ENCODE peak calls at places on chromosomes 5 and 9, in five cellular contexts. T, B, Z, W and X are unnamed samples.

GRCh38 chr9:94085062-94085639 is 887 bp downstream of the PTPDC1 start:
- DNase-seq in B (no peak), T (no peak), W (no peak), Z (no peak), X (peak; percentile 47)

GRCh38 chr5:123344819-123345426 is 78.3 kb downstream of the CEP120 start:
- DNase-seq in Z (no peak), B (peak; percentile 9), W (peak; percentile 13), T (peak; percentile 24), X (no peak)

GRCh38 chr9:82558855-82559615 is 503.9 kb downstream of the RASEF start:
- DNase-seq in Z (no peak), W (no peak), T (no peak), B (peak; percentile 9), X (no peak)

GRCh38 chr9:5866685-5867084 is 24.0 kb upstream of the MLANA start:
- DNase-seq in B (no peak), Z (no peak), W (no peak), T (no peak), X (no peak)

GRCh38 chr9:118091221-118091620 is 387.0 kb downstream of the TLR4 start:
- DNase-seq in T (no peak), B (no peak), Z (no peak), W (no peak), X (no peak)

GRCh38 chr5:39513236-39513635 is 88.5 kb upstream of the DAB2 start:
- DNase-seq in T (no peak), B (no peak), W (no peak), Z (no peak), X (no peak)

GRCh38 chr5:134462761-134463160 is 51.1 kb upstream of the CDKN2AIPNL start:
- DNase-seq in B (no peak), Z (no peak), T (peak; percentile 10), W (no peak), X (no peak)

GRCh38 chr9:72292184-72292787 is 72.7 kb downstream of the ZFAND5 start:
- DNase-seq in Z (no peak), T (no peak), B (no peak), W (peak; percentile 46), X (no peak)

GRCh38 chr5:170633235-170634041 is 129.6 kb downstream of the KCNIP1 start:
- DNase-seq in W (no peak), T (peak; percentile 85), Z (peak; percentile 60), B (peak; percentile 24), X (no peak)

GRCh38 chr9:114680266-114681011 is 1.6 kb downstream of the TEX48 start:
- DNase-seq in W (no peak), Z (no peak), B (no peak), T (no peak), X (no peak)

GRCh38 chr9:109481747-109482325 is 16.3 kb downstream of the PTPN3 start:
- DNase-seq in B (no peak), T (no peak), W (no peak), Z (no peak), X (no peak)

GRCh38 chr5:176543428-176544182 is 5.5 kb upstream of the CDHR2 start:
- DNase-seq in T (peak; percentile 52), Z (peak; percentile 90), W (peak; percentile 88), B (peak; percentile 76), X (peak; percentile 70)

GRCh38 chr5:90709323-90710148 is 150.9 kb downstream of the ADGRV1 start:
- DNase-seq in B (peak; percentile 51), Z (no peak), W (peak; percentile 53), T (no peak), X (no peak)

GRCh38 chr5:58156977-58157701 is 302.7 kb downstream of the PLK2 start:
- DNase-seq in W (peak; percentile 39), B (peak; percentile 64), T (no peak), Z (no peak), X (no peak)

GRCh38 chr9:86765040-86765343 is 182.3 kb downstream of the GAS1 start:
- DNase-seq in Z (no peak), T (no peak), W (no peak), B (no peak), X (no peak)

GRCh38 chr9:130715270-130716077 is 21.9 kb downstream of the EXOSC2 start:
- DNase-seq in T (no peak), W (no peak), B (no peak), Z (no peak), X (no peak)

GRCh38 chr9:7172445-7173115 is 414.8 kb downstream of the KDM4C start:
- DNase-seq in B (no peak), W (no peak), T (no peak), Z (no peak), X (no peak)

GRCh38 chr5:99104538-99105132 is 175.8 kb upstream of the CHD1 start:
- DNase-seq in T (no peak), W (peak; percentile 29), B (no peak), Z (no peak), X (no peak)

GRCh38 chr9:136552117-136552685 is 6.4 kb upstream of the NOTCH1 start:
- DNase-seq in Z (no peak), W (peak; percentile 65), T (peak; percentile 64), B (peak; percentile 40), X (no peak)

GRCh38 chr5:40235471-40235870 is 444.2 kb upstream of the PTGER4 start:
- DNase-seq in B (no peak), T (no peak), W (no peak), Z (no peak), X (no peak)

GRCh38 chr9:79623799-79624721 is 52.3 kb downstream of the TLE4 start:
- DNase-seq in B (no peak), T (no peak), W (peak; percentile 70), Z (peak; percentile 66), X (no peak)
- H3K4me3 ChIP-seq in B (no peak overlapping the region), T (no peak overlapping the region), W (peak overlapping the region; percentile 39), Z (no peak overlapping the region), X (no peak overlapping the region)

DNA sequence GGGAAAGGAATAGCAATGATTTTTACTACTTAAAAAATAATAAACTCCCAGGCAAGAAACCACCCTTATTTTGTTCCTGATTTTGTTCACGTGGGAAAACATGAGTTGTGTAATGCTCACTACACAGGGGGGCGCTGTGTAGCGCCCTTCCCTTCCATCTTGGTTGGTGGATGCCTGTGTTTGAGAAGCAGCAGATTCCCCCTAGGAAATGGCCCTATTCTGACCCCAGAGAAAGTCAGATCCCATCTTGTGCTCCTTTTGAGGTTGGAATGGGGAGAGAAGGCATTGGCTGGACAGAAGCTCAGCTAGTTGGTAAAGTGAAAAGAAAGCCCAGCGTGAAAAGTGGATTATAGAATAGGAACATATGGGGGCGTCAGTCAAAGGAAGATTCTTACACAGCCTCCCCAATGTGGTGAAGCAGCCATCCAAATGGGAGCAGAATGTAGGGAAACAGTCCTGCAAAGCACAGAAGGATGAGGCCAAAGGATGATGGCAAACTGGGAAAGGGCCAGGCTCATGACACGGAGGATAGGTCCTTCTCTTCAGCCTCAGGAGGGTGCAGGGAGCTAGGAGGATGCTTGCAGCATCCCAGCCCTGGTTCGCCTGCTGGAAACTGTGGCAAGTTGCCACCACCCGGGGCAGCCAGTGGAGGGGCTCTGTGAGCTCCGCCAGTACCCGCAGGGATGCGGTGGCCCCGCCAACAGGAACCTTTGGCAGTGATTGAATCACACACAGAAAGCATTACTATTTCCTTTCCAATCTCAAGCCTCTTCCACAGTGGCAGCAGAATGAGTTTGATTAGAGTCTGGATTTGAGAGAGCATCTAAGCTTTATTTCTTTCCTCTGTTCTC is 314.2 kb upstream of the DAP start:
- DNase-seq in W (no peak), B (peak; percentile 48), Z (no peak), T (no peak), X (peak; percentile 56)
- TF ChIP-seq CTCF in W (peak; percentile 26), B (peak; percentile 82), Z (no peak), T (no peak), X (no peak)

DNA sequence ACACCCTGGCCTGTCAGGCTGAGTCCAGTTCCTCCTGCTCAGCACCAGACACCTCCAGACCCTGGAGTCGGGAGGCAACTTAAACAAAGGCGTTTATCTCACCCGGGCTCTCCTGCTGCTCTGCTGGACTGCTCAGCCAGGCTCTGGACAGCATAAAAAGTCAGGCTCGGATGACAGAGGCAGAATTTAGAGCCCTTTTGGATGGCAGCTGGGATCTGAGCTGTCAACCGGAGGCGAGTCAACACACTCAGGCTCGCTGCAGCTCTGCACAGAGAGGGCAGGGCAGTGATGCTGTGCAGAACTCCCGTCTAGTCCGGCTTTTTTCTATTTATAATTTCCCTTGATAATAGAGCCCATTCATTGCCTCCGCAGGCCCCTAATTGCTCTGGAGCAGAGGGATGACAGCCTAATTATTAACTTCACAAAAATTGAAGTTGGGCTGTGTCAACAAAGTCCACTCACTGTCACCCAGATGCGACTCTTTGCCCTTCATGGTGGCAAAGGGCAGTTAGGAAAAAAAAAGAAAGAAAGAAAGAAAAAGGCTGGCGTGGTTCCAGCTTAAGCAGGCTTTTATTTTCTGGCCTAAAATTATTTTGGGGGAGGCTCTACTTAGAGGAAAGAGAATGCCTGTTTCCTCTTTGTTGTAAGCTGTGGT is 37.6 kb downstream of the STC2 start:
- DNase-seq in W (no peak), B (no peak), Z (no peak), T (no peak), X (no peak)
- H3K4me3 ChIP-seq in W (no peak overlapping the region), B (no peak overlapping the region), Z (no peak overlapping the region), T (no peak overlapping the region), X (no peak overlapping the region)

DNA sequence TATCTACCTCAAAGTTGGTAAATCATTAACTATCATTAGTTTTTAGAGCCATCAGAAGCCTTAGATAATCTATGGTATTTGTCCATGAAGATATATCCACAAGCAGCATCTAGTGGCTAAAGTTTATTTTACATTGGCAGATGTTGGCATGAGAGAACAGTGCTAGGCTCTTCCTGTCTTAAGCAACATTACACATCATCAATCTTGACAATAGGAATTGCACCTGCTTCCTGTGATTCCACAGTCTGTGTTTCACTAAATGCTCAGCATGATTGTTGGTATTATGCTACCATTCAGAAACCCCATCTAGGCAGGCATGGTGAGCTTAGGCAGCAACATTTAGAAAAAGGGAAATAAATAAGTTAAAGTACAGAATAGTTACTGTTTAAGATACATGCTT is 246.6 kb downstream of the SLCO4C1 start:
- DNase-seq in B (no peak), Z (no peak), T (no peak), W (no peak), X (no peak)
- TF ChIP-seq CTCF in B (no peak), Z (no peak), T (no peak), W (no peak), X (no peak)

GRCh38 chr5:135576075-135576599 is 2.7 kb downstream of the CXCL14 start:
- DNase-seq in T (no peak), Z (no peak), B (no peak), W (no peak), X (no peak)

GRCh38 chr5:135578685-135579341 is at the start of gene CXCL14:
- DNase-seq in W (no peak), T (no peak), Z (peak; percentile 71), B (peak; percentile 53), X (no peak)

GRCh38 chr5:135574493-135574892 is 4.3 kb downstream of the CXCL14 start:
- DNase-seq in Z (no peak), W (no peak), T (no peak), B (no peak), X (no peak)

GRCh38 chr5:135577421-135577820 is 1.4 kb downstream of the CXCL14 start:
- DNase-seq in W (no peak), T (no peak), Z (no peak), B (no peak), X (no peak)

DNA sequence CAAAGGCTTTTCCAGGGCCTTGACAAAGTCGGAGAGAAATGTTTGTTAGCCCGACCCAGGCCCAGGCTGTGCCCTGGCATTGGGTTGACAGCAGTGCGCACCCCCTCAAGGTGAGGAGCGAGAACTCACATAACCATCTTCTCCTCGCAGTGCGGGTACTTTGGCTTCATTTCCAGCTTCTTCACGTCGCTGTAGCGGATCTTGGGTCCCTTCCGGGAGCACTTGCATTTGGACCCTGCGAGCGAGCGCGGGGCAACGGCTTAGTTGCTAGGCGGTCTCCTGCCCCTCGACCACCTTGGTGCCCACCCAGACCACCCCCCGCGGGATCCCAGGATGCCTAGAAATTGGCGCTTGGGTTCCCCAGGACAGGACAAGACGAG is 496 bp downstream of the CXCL14 start:
- DNase-seq in T (no peak), W (no peak), Z (no peak), B (no peak), X (no peak)
- H3K4me3 ChIP-seq in T (no peak overlapping the region), W (no peak overlapping the region), Z (no peak overlapping the region), B (no peak overlapping the region), X (peak overlapping the region; percentile 24)